ENCODE peak calls at places on chromosomes 4 and X, in nine cellular contexts. E is K562, O is HepG2, S is suprapubic skin, I is transverse colon, K is spleen, A is sigmoid colon, W is GM23338, N is stomach. R is an unnamed sample.

GRCh38 chr4:6471303-6472007 is 959 bp downstream of the PPP2R2C start:
- DNase-seq in S (peak), O (no peak), K (peak), W (peak), N (no peak), A (peak), I (no peak), E (no peak), R (no peak)

GRCh38 chr4:6123116-6123515 is 77.2 kb downstream of the JAKMIP1 start:
- DNase-seq in E (no peak), A (no peak), K (no peak), I (no peak), N (peak), W (no peak), S (peak), O (no peak), R (no peak)

GRCh38 chr4:83323136-83323535 is 11.5 kb downstream of the HPSE start:
- DNase-seq in O (peak), W (no peak), K (no peak), A (no peak), S (no peak), N (no peak), I (no peak), E (no peak), R (no peak)

GRCh38 chr4:159543831-159544230 is 441.0 kb downstream of the RAPGEF2 start:
- DNase-seq in W (no peak), A (no peak), N (no peak), O (no peak), K (no peak), E (no peak), S (no peak), I (no peak), R (no peak)

GRCh38 chr4:37909690-37910486 is 19.0 kb downstream of the TBC1D1 start:
- DNase-seq in N (no peak), O (no peak), A (no peak), K (no peak), W (no peak), S (no peak), E (no peak), I (no peak), R (no peak)

GRCh38 chr4:182318256-182318655 is 75.1 kb downstream of the TENM3 start:
- DNase-seq in K (no peak), A (no peak), I (no peak), W (no peak), S (no peak), E (no peak), N (no peak), O (no peak), R (no peak)

GRCh38 chrX:2370436-2370835 is 130.3 kb downstream of the DHRSX start:
- DNase-seq in S (no peak), O (no peak), E (no peak), K (no peak), W (no peak), A (no peak), I (no peak), N (no peak), R (no peak)

GRCh38 chrX:49838374-49838773 is 9.3 kb downstream of the PAGE4 start:
- DNase-seq in W (peak), O (peak), N (peak), I (peak), E (peak), K (no peak), S (no peak), A (no peak), R (no peak)

GRCh38 chr4:2744576-2745270 is 11.4 kb downstream of the TNIP2 start:
- DNase-seq in N (no peak), O (no peak), K (peak), W (no peak), A (no peak), E (no peak), S (no peak), I (no peak), R (no peak)

GRCh38 chr4:2867758-2868491 is 24.3 kb downstream of the ADD1 start:
- DNase-seq in W (peak), N (no peak), A (peak), I (no peak), S (no peak), K (no peak), O (peak), E (peak), R (no peak)

GRCh38 chr4:92988301-92988700 is 684.5 kb downstream of the GRID2 start:
- DNase-seq in E (no peak), K (no peak), N (no peak), A (no peak), O (no peak), I (no peak), W (no peak), S (no peak), R (no peak)

GRCh38 chr4:11133868-11134267 is 294.8 kb downstream of the HS3ST1 start:
- DNase-seq in W (no peak), A (no peak), I (no peak), K (no peak), E (no peak), O (no peak), N (no peak), S (no peak), R (no peak)

GRCh38 chr4:128635141-128635911 is 174.2 kb upstream of the JADE1 start:
- DNase-seq in I (peak), N (peak), S (no peak), W (no peak), A (no peak), K (no peak), O (peak), E (peak), R (no peak)

GRCh38 chrX:134625315-134625718 is 33.0 kb downstream of the PLAC1 start:
- DNase-seq in K (no peak), A (no peak), I (no peak), E (no peak), O (no peak), W (no peak), N (no peak), S (no peak), R (no peak)

GRCh38 chr4:9923195-9923812 is 98.0 kb downstream of the SLC2A9 start:
- DNase-seq in I (no peak), W (no peak), A (no peak), K (no peak), S (no peak), N (no peak), E (no peak), O (no peak), R (no peak)

GRCh38 chrX:154373340-154374306 is 811 bp downstream of the FLNA start:
- DNase-seq in I (peak), K (no peak), N (peak), W (peak), S (no peak), A (no peak), E (no peak), O (peak), R (no peak)

GRCh38 chrX:24100713-24101112 is 46.0 kb downstream of the EIF2S3 start:
- DNase-seq in K (no peak), N (no peak), I (no peak), E (no peak), W (no peak), A (no peak), S (no peak), O (no peak), R (no peak)

GRCh38 chr4:57055873-57056272 is 54.3 kb downstream of the IGFBP7 start:
- DNase-seq in I (peak), S (no peak), N (no peak), A (peak), E (no peak), K (no peak), W (no peak), O (no peak), R (no peak)

GRCh38 chr4:13218316-13218958 is 265.7 kb downstream of the RAB28 start:
- DNase-seq in E (no peak), I (no peak), N (no peak), K (no peak), S (no peak), A (peak), W (no peak), O (no peak), R (no peak)

GRCh38 chr4:153467154-153467896 is 1.2 kb downstream of the TMEM131L start:
- DNase-seq in S (no peak), O (peak), N (peak), I (peak), W (peak), A (peak), K (peak), E (peak), R (no peak)

GRCh38 chr4:69830529-69831269 is 29.2 kb downstream of the SULT1E1 start:
- DNase-seq in O (peak), S (no peak), W (peak), E (no peak), K (peak), A (no peak), N (peak), I (peak), R (no peak)

GRCh38 chr4:15711762-15712161 is 8.9 kb downstream of the BST1 start:
- DNase-seq in K (no peak), A (no peak), N (no peak), E (no peak), W (no peak), I (no peak), O (no peak), S (no peak), R (no peak)

GRCh38 chr4:186092296-186092695 is 12.2 kb upstream of the FAM149A start:
- DNase-seq in E (no peak), I (no peak), K (no peak), W (no peak), O (no peak), N (no peak), S (no peak), A (no peak), R (no peak)

GRCh38 chr4:76969941-76970529 is 20.5 kb downstream of the SEPTIN11 start:
- DNase-seq in N (no peak), A (no peak), W (peak), I (no peak), S (no peak), O (no peak), K (no peak), E (no peak), R (no peak)

GRCh38 chrX:123905334-123905733 is 45.5 kb downstream of the XIAP start:
- DNase-seq in E (no peak), N (no peak), O (no peak), W (no peak), A (no peak), K (no peak), S (no peak), I (no peak), R (no peak)

GRCh38 chr4:99763635-99764101 is 53.0 kb upstream of the DAPP1 start:
- DNase-seq in O (no peak), I (no peak), S (no peak), W (no peak), E (no peak), A (no peak), K (no peak), N (no peak), R (no peak)

GRCh38 chr4:153265311-153266047 is 61.2 kb downstream of the TRIM2 start:
- DNase-seq in I (no peak), A (no peak), S (no peak), O (no peak), K (no peak), W (no peak), N (no peak), E (no peak), R (no peak)

GRCh38 chrX:108696690-108697089 is 39.7 kb downstream of the IRS4 start:
- DNase-seq in W (no peak), O (no peak), K (no peak), N (no peak), E (no peak), S (no peak), A (no peak), I (no peak), R (no peak)

GRCh38 chrX:51891821-51892551 is 1.4 kb upstream of the MAGED1 start:
- DNase-seq in W (peak), A (peak), I (no peak), O (no peak), S (no peak), N (no peak), K (no peak), E (no peak), R (peak)

GRCh38 chr4:55445921-55446577 is 50.3 kb downstream of the TMEM165 start:
- DNase-seq in E (no peak), N (no peak), S (no peak), A (no peak), K (no peak), W (no peak), O (no peak), I (no peak), R (no peak)

GRCh38 chrX:78708171-78708570 is 39.3 kb upstream of the LPAR4 start:
- DNase-seq in W (peak), I (peak), N (no peak), K (no peak), A (no peak), O (peak), S (no peak), E (no peak), R (no peak)

GRCh38 chr4:143026459-143027170 is 158.1 kb upstream of the USP38 start:
- DNase-seq in E (no peak), A (no peak), O (no peak), W (no peak), S (no peak), N (no peak), I (no peak), K (no peak), R (no peak)

GRCh38 chr4:98508825-98509539 is 149.4 kb downstream of the TSPAN5 start:
- DNase-seq in W (no peak), A (no peak), I (no peak), O (no peak), K (no peak), N (no peak), S (no peak), E (no peak), R (no peak)

GRCh38 chr4:142128529-142128928 is 492.1 kb downstream of the IL15 start:
- DNase-seq in S (no peak), K (no peak), I (no peak), W (peak), N (no peak), A (peak), E (no peak), O (no peak), R (no peak)

GRCh38 chr4:26936284-26937065 is 75.8 kb downstream of the STIM2 start:
- DNase-seq in S (no peak), O (peak), E (peak), A (no peak), K (peak), I (no peak), N (no peak), W (no peak), R (no peak)

GRCh38 chr4:22607382-22607781 is 85.4 kb upstream of the GBA3 start:
- DNase-seq in O (peak), E (no peak), A (peak), I (peak), W (peak), N (peak), S (no peak), K (no peak), R (no peak)

GRCh38 chr4:97942951-97943350 is 200.3 kb downstream of the STPG2 start:
- DNase-seq in O (no peak), N (no peak), S (no peak), E (no peak), A (no peak), W (no peak), I (no peak), K (no peak), R (no peak)

GRCh38 chrX:47174376-47174775 is 19.3 kb upstream of the UBA1 start:
- DNase-seq in E (no peak), S (no peak), A (peak), I (no peak), N (no peak), O (no peak), K (no peak), W (no peak), R (no peak)

GRCh38 chr4:172706000-172706399 is 462.6 kb upstream of the GALNT7 start:
- DNase-seq in A (no peak), E (no peak), I (no peak), W (no peak), K (no peak), S (no peak), O (no peak), N (no peak), R (no peak)

GRCh38 chr4:123878976-123879375 is 482.4 kb downstream of the SPRY1 start:
- DNase-seq in K (no peak), A (no peak), W (no peak), S (no peak), N (no peak), E (no peak), O (no peak), I (no peak), R (no peak)

GRCh38 chr4:131649227-131649626 is 1499.9 kb upstream of the PCDH10 start:
- DNase-seq in E (no peak), K (no peak), A (no peak), W (no peak), S (no peak), O (no peak), N (no peak), I (no peak), R (no peak)

GRCh38 chr4:131650951-131651350 is 1498.1 kb upstream of the PCDH10 start:
- DNase-seq in I (no peak), A (no peak), S (no peak), N (no peak), W (no peak), K (no peak), O (no peak), E (no peak), R (no peak)
- TF ChIP-seq POLR2AphosphoS5 in I (no peak), A (no peak), S (no peak), N (no peak), W (no peak), K (no peak), O (no peak), E (no peak), R (no peak)

GRCh38 chr4:184041156-184041555 is 136.0 kb downstream of the STOX2 start:
- DNase-seq in I (no peak), N (no peak), S (no peak), K (no peak), O (no peak), A (no peak), E (no peak), W (no peak), R (no peak)

GRCh38 chr4:184039963-184040383 is 134.9 kb downstream of the STOX2 start:
- DNase-seq in N (no peak), E (no peak), W (peak), I (no peak), K (no peak), S (no peak), O (no peak), A (no peak), R (no peak)
- H3K4me3 ChIP-seq in N (no peak), E (no peak), W (peak), I (no peak), K (peak), S (peak), O (no peak), A (no peak), R (no peak)

GRCh38 chr4:185004562-185005208 is 13.6 kb upstream of the HELT start:
- DNase-seq in A (peak), N (peak), O (no peak), K (peak), I (peak), S (no peak), W (peak), E (no peak), R (no peak)

GRCh38 chr4:185002784-185003183 is 15.5 kb upstream of the HELT start:
- DNase-seq in E (no peak), K (no peak), I (no peak), O (peak), W (no peak), N (no peak), S (no peak), A (peak), R (no peak)

GRCh38 chr4:185003596-185004351 is 14.5 kb upstream of the HELT start:
- DNase-seq in K (no peak), I (no peak), N (no peak), A (peak), W (no peak), S (no peak), E (no peak), O (no peak), R (no peak)

DNA sequence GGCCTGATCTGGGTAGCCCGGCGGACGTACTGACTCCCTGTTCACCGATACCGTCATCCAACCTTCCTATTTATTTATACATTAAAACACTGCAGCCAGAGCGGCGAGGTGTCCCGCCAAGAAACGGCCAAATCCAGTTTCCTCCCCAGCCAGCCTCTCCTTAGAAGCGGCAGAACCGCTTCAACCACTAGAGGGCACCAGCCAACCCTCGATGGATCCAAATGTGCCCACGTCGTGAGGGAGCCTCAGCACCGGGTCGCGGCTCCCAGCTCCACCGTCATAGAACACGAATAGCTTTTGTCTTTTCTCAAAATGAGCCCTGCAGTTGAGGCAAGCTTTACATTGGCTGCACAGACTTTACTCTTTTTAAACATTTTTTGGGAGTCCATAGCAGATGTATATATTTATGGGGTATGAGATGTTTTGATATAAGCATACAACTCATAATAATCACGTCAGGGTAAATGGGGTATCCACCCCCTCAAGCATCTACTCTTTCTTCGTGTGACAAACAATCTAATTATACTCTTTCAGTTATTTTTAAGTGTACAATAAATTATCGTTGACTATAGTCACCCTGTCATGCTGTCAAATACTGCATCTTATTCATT is 13.0 kb upstream of the HELT start:
- DNase-seq in K (peak), A (peak), O (peak), I (peak), W (peak), E (peak), S (peak), N (peak), R (peak)
- TF ChIP-seq POLR2AphosphoS5 in K (peak), A (no peak), O (no peak), I (no peak), W (no peak), E (no peak), S (no peak), N (no peak), R (no peak)

GRCh38 chr4:25916870-25917269 is 2.9 kb downstream of the SMIM20 start:
- DNase-seq in A (no peak), K (no peak), O (no peak), W (no peak), S (no peak), I (no peak), E (no peak), N (no peak), R (no peak)

GRCh38 chr4:25913851-25914669 is at the start of gene SMIM20:
- DNase-seq in K (peak), W (peak), N (peak), O (peak), E (peak), S (peak), I (peak), A (peak), R (no peak)

GRCh38 chr4:25913056-25913850 is 767 bp upstream of the SMIM20 start:
- DNase-seq in A (peak), O (no peak), K (peak), N (peak), S (no peak), I (peak), E (no peak), W (peak), R (no peak)

GRCh38 chr4:25914670-25915358 is 794 bp downstream of the SMIM20 start:
- DNase-seq in K (no peak), A (no peak), W (no peak), N (no peak), S (no peak), E (no peak), I (no peak), O (no peak), R (no peak)

GRCh38 chr4:25915359-25915716 is 1.3 kb downstream of the SMIM20 start:
- DNase-seq in A (no peak), K (no peak), S (no peak), W (no peak), N (no peak), I (no peak), O (no peak), E (peak), R (no peak)
- H3K4me3 ChIP-seq in A (no peak), K (no peak), S (no peak), W (peak), N (no peak), I (no peak), O (peak), E (peak), R (no peak)

DNA sequence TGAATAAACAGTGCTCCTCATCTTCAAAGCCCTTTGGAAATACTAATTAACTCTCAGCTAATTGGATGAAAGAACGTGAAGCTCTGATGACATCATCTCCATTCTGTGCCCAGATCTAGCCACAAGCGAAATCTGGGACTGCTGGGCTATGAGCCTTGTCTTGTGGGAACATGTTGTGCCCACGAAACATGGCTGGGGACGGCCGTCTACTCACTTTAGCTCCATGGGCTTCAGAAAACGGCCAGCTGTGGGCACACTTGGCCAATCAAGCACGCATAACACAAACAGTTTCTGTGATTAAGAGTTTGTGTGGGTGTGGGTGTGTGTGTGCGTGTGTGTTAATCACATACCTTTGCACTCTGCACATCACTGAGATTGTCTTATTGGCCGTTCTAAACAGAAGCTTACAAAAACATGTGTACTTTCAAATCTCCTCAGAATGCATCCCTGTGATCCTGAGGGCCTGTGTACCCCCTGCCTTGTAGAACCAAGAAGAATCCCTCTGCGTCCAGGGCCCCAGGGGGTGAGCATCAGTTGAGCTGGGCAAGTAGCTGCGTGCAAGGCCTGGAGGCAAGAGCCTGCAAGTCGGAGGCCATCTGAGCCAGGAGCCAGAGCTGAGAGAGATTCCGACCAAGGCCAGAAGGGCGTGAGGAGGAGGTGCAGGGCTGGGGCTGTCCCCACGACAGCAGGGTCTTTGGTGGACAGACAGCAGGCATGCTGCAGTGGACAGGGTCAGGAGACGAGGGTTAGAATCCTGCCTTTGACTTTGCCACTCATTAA is 18.7 kb upstream of the ZNF185 start:
- DNase-seq in K (peak), S (no peak), W (no peak), N (no peak), E (no peak), O (no peak), I (no peak), A (no peak), R (no peak)
- TF ChIP-seq POLR2AphosphoS5 in K (no peak), S (no peak), W (no peak), N (no peak), E (no peak), O (no peak), I (no peak), A (no peak), R (no peak)